ENCODE peak calls at places on chromosomes 4 and X, in four cellular contexts. W, I, M and P are unnamed samples.

GRCh38 chr4:107380836-107381438 is 339.1 kb downstream of the PAPSS1 start:
- DNase-seq in M (no peak), W (no peak), I (no peak), P (no peak)

GRCh38 chrX:47174846-47175587 is 18.6 kb upstream of the UBA1 start:
- DNase-seq in I (no peak), W (no peak), M (no peak), P (no peak)

GRCh38 chrX:17544831-17545230 is 169.8 kb downstream of the NHS start:
- DNase-seq in M (no peak), I (no peak), W (no peak), P (no peak)

GRCh38 chr4:136768925-136769275 is 763.4 kb downstream of the PCDH18 start:
- DNase-seq in I (no peak), W (no peak), M (no peak), P (no peak)

GRCh38 chr4:172202480-172203076 is 389.4 kb downstream of the GALNTL6 start:
- DNase-seq in W (no peak), M (peak; percentile 18), I (no peak), P (no peak)

GRCh38 chr4:6200011-6200921 is at the start of gene JAKMIP1:
- DNase-seq in M (peak; percentile 46), I (peak; percentile 11), W (no peak), P (peak; percentile 92)

GRCh38 chr4:177047070-177047850 is 254.5 kb upstream of the VEGFC start:
- DNase-seq in W (peak; percentile 67), M (peak; percentile 81), I (peak; percentile 49), P (peak; percentile 4)

GRCh38 chr4:25457053-25457715 is 80.1 kb downstream of the ANAPC4 start:
- DNase-seq in I (no peak), W (no peak), M (peak; percentile 36), P (no peak)

GRCh38 chr4:74464291-74464690 is 19.4 kb downstream of the AREG start:
- DNase-seq in M (no peak), W (no peak), I (no peak), P (no peak)

GRCh38 chr4:152803541-152803940 is 23.8 kb downstream of the ARFIP1 start:
- DNase-seq in I (no peak), W (no peak), M (no peak), P (no peak)

GRCh38 chrX:46953597-46953996 is 41.4 kb downstream of the JADE3 start:
- DNase-seq in M (no peak), I (no peak), W (no peak), P (no peak)

GRCh38 chr4:18033111-18034085 is 11.8 kb upstream of the LCORL start:
- DNase-seq in I (no peak), M (no peak), W (no peak), P (no peak)

GRCh38 chrX:141760761-141761160 is 62.2 kb upstream of the SPANXD start:
- DNase-seq in M (peak; percentile 26), W (no peak), I (peak; percentile 11), P (no peak)

GRCh38 chrX:39307488-39307887 is 506.2 kb downstream of the MID1IP1 start:
- DNase-seq in I (no peak), W (no peak), M (no peak), P (no peak)

GRCh38 chr4:81606796-81607550 is 135.3 kb upstream of the RASGEF1B start:
- DNase-seq in W (no peak), I (peak; percentile 38), M (no peak), P (no peak)

GRCh38 chr4:24001486-24001885 is 111.6 kb upstream of the PPARGC1A start:
- DNase-seq in M (no peak), I (no peak), W (no peak), P (no peak)

GRCh38 chr4:6355052-6355451 is 85.4 kb downstream of the WFS1 start:
- DNase-seq in I (no peak), M (no peak), W (no peak), P (no peak)

GRCh38 chrX:72532371-72532770 is 40.3 kb downstream of the HDAC8 start:
- DNase-seq in I (no peak), W (no peak), M (peak; percentile 16), P (no peak)

GRCh38 chrX:149570668-149571067 is 16.6 kb downstream of the MAGEA9B start:
- DNase-seq in M (peak; percentile 86), I (peak; percentile 85), W (no peak), P (no peak)

GRCh38 chrX:72060196-72060974 is 71.3 kb downstream of the RTL5 start:
- DNase-seq in M (peak; percentile 5), I (no peak), W (no peak), P (no peak)

GRCh38 chr4:52982246-52982950 is 120.3 kb downstream of the RASL11B start:
- DNase-seq in M (peak; percentile 73), W (no peak), I (peak; percentile 36), P (no peak)

GRCh38 chrX:112008724-112009123 is 73.9 kb downstream of the TRPC5 start:
- DNase-seq in M (no peak), W (peak; percentile 8), I (no peak), P (no peak)

GRCh38 chr4:544386-545105 is 31.5 kb downstream of the TMEM271 start:
- DNase-seq in M (no peak), I (no peak), W (no peak), P (no peak)

GRCh38 chr4:147236806-147237205 is 244.1 kb upstream of the EDNRA start:
- DNase-seq in W (no peak), I (no peak), M (no peak), P (no peak)

GRCh38 chr4:472881-473574 is 25.9 kb downstream of the ZNF721 start:
- DNase-seq in I (peak; percentile 11), W (no peak), M (peak; percentile 0), P (no peak)

GRCh38 chr4:182533948-182534347 is 290.7 kb downstream of the TENM3 start:
- DNase-seq in W (no peak), M (peak; percentile 74), I (peak; percentile 81), P (no peak)

GRCh38 chr4:13920111-13920875 is 292.8 kb upstream of the BOD1L1 start:
- DNase-seq in I (peak; percentile 99), M (peak; percentile 81), W (no peak), P (no peak)

GRCh38 chr4:100848865-100849264 is 331.0 kb upstream of the EMCN start:
- DNase-seq in M (no peak), W (peak; percentile 8), I (no peak), P (peak; percentile 49)

GRCh38 chr4:112523008-112523440 is 7.0 kb upstream of the NEUROG2 start:
- DNase-seq in W (no peak), M (peak; percentile 66), I (peak; percentile 29), P (no peak)

GRCh38 chr4:2066011-2066551 is 7.0 kb downstream of the NAT8L start:
- DNase-seq in I (no peak), M (no peak), W (no peak), P (no peak)

GRCh38 chr4:177596035-177596434 is 153.8 kb upstream of the AGA start:
- DNase-seq in W (peak; percentile 18), I (peak; percentile 83), M (peak; percentile 85), P (no peak)

GRCh38 chrX:19888419-19888879 is 1.0 kb upstream of the SH3KBP1 start:
- DNase-seq in I (peak; percentile 75), M (peak; percentile 77), W (peak; percentile 68), P (peak; percentile 54)
- H3K4me1 ChIP-seq in I (peaks cover 14% of the 10 kb centered on the region), M (peaks cover 2% of the 10 kb centered on the region), W (peaks cover 40% of the 10 kb centered on the region), P (peaks cover 25% of the 10 kb centered on the region)

GRCh38 chr4:61296115-61296514 is 96.0 kb downstream of the ADGRL3 start:
- DNase-seq in I (no peak), M (no peak), W (no peak), P (no peak)
- H3K4me1 ChIP-seq in I (no peaks in the 10 kb centered on the region), M (no peaks in the 10 kb centered on the region), W (no peaks in the 10 kb centered on the region), P (no peaks in the 10 kb centered on the region)

DNA sequence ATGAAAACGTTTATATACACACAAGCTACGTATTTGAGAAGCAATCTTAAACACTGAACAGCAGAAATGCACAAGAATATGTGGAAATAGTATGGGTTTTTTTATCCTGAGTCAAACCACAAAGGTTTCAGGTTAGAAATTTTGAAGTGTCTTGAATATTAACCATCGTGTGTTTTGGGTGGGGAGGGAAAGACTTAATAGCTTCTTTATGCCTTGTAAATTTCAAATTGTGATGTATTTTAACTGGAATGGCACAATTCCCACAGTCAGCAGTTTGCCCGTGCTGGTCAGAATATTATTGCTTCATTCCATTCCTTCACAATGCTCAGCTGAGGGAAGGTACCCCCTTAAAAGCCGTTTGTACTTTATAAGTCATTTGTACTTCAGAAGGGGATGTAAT is 67.5 kb upstream of the WDR1 start:
- DNase-seq in W (no peak), I (no peak), M (peak; percentile 29), P (no peak)
- H3K4me1 ChIP-seq in W (peaks cover 6% of the 10 kb centered on the region), I (peaks cover 18% of the 10 kb centered on the region), M (peaks cover 11% of the 10 kb centered on the region), P (peaks cover 16% of the 10 kb centered on the region)

DNA sequence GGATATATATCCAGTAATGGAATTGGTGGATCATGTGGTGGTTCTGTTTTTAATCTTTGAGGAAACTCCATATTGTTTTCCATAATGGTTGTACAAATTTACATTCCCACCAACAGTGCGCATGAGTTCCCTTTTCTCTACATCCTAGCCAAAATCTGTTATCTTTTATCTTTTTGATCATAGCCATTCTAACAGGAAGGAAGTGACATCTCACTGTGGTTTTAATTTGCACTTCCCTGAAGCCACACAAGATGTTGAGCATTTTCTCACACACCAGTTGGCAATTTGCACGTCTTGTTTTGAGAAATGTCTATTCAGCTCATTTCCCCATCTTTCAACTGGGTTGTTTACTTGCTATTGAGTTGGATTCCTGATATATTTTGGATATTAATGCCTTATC is 194.9 kb downstream of the CBLL2 start:
- DNase-seq in W (no peak), I (no peak), M (no peak), P (no peak)
- H3K4me1 ChIP-seq in W (no peaks in the 10 kb centered on the region), I (no peaks in the 10 kb centered on the region), M (no peaks in the 10 kb centered on the region), P (no peaks in the 10 kb centered on the region)

GRCh38 chrX:69065451-69065850 is 99.8 kb downstream of the PJA1 start:
- DNase-seq in W (no peak), M (peak; percentile 50), I (peak; percentile 46), P (no peak)
- H3K4me1 ChIP-seq in W (no peaks in the 10 kb centered on the region), M (peaks cover 13% of the 10 kb centered on the region), I (no peaks in the 10 kb centered on the region), P (no peaks in the 10 kb centered on the region)

GRCh38 chr4:87035881-87036509 is 101.2 kb downstream of the AFF1 start:
- DNase-seq in M (no peak), I (no peak), W (no peak), P (no peak)
- H3K4me1 ChIP-seq in M (peaks cover 31% of the 10 kb centered on the region), I (peaks cover 50% of the 10 kb centered on the region), W (peaks cover 14% of the 10 kb centered on the region), P (peaks cover 40% of the 10 kb centered on the region)

DNA sequence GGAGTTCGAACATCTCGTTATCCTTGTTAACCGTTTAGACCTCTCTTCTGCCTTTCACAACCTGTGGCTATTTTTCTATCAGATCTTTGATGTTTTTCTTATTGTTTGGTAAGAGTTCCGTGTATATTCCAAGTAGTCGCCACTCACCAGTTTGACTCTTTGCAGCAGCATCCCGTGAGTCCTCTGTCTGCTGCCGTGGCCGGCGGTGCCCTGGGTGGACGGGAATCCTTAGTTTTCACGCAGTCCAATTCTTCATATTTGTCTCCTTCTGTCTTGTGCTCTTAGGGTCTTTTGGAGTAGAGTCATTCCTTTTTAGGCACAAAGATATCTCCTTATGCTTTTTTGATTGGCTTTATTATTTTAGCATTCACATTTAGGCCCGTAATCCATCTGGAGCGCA is 95.0 kb upstream of the MSX1 start:
- DNase-seq in W (no peak), I (no peak), M (no peak), P (no peak)
- H3K4me1 ChIP-seq in W (no peaks in the 10 kb centered on the region), I (no peaks in the 10 kb centered on the region), M (no peaks in the 10 kb centered on the region), P (no peaks in the 10 kb centered on the region)

GRCh38 chr4:85669992-85670548 is 195.1 kb downstream of the ARHGAP24 start:
- DNase-seq in W (no peak), M (no peak), I (no peak), P (no peak)
- H3K4me1 ChIP-seq in W (no peaks in the 10 kb centered on the region), M (no peaks in the 10 kb centered on the region), I (no peaks in the 10 kb centered on the region), P (no peaks in the 10 kb centered on the region)